ENCODE peak calls at places on chromosomes 4 and X, in eight cellular contexts. M is suprapubic skin, R is breast epithelium, O is heart left ventricle, G is uterus, I is HCT116, B is GM12878, P is esophagus muscularis mucosa. L is an unnamed sample.
A peak's percentile ranks its signal among the peaks of the same experiment; 100 is the strongest.

GRCh38 chr4:4326136-4326535 is 36.1 kb downstream of the ZBTB49 start:
- DNase-seq in B (no peak), R (no peak), G (no peak), O (no peak), M (peak; percentile 50), P (no peak), I (no peak), L (no peak)

GRCh38 chr4:125353131-125353530 is 38.4 kb downstream of the FAT4 start:
- DNase-seq in P (no peak), I (no peak), R (no peak), M (no peak), O (no peak), G (no peak), B (no peak), L (no peak)

GRCh38 chr4:22502895-22503814 is 12.7 kb downstream of the ADGRA3 start:
- DNase-seq in G (no peak), I (no peak), B (no peak), M (no peak), P (peak; percentile 21), R (no peak), O (no peak), L (no peak)

GRCh38 chr4:81136161-81136910 is 78.7 kb downstream of the PRKG2 start:
- DNase-seq in O (no peak), M (no peak), I (no peak), R (no peak), P (no peak), B (no peak), G (peak; percentile 41), L (peak; percentile 14)

GRCh38 chrX:46294234-46294633 is 251.0 kb downstream of the ZNF674 start:
- DNase-seq in G (no peak), B (no peak), R (no peak), M (no peak), I (no peak), P (no peak), O (no peak), L (no peak)

GRCh38 chr4:131052646-131053045 is 1956.7 kb downstream of the C4orf33 start:
- DNase-seq in O (no peak), M (no peak), P (no peak), B (no peak), G (no peak), I (no peak), R (no peak), L (no peak)

GRCh38 chrX:96729053-96729452 is 44.4 kb downstream of the DIAPH2 start:
- DNase-seq in I (no peak), O (no peak), P (no peak), G (no peak), B (no peak), M (no peak), R (no peak), L (no peak)

GRCh38 chrX:76183289-76184057 is 10.6 kb downstream of the PBDC1 start:
- DNase-seq in P (no peak), O (no peak), B (no peak), M (no peak), I (no peak), G (no peak), R (no peak), L (no peak)

GRCh38 chrX:36908801-36909403 is 99.3 kb upstream of the FAM47C start:
- DNase-seq in R (no peak), I (peak; percentile 4), G (no peak), M (no peak), P (no peak), B (peak; percentile 1), O (no peak), L (no peak)

GRCh38 chr4:181971411-181971810 is 271.8 kb upstream of the TENM3 start:
- DNase-seq in I (no peak), P (no peak), B (no peak), R (no peak), M (no peak), O (no peak), G (no peak), L (no peak)

GRCh38 chrX:9610774-9611392 is 146.0 kb downstream of the TBL1X start:
- DNase-seq in G (no peak), R (no peak), B (no peak), O (no peak), I (no peak), P (no peak), M (no peak), L (no peak)

GRCh38 chr4:94826206-94826605 is 68.5 kb downstream of the BMPR1B start:
- DNase-seq in B (no peak), O (no peak), M (no peak), R (no peak), G (no peak), I (no peak), P (no peak), L (no peak)

GRCh38 chrX:38262715-38263620 is 42.3 kb upstream of the SRPX start:
- DNase-seq in B (no peak), M (no peak), R (no peak), O (no peak), G (no peak), P (no peak), I (no peak), L (no peak)

GRCh38 chr4:139315221-139315675 is 13.0 kb upstream of the NDUFC1 start:
- DNase-seq in I (no peak), B (peak; percentile 45), P (no peak), R (no peak), G (no peak), O (no peak), M (no peak), L (no peak)

GRCh38 chr4:83876047-83876446 is 340.1 kb downstream of the GPAT3 start:
- DNase-seq in M (no peak), R (no peak), O (no peak), B (no peak), P (no peak), G (no peak), I (no peak), L (no peak)

GRCh38 chr4:148222991-148223660 is 219.1 kb downstream of the NR3C2 start:
- DNase-seq in B (no peak), P (no peak), M (no peak), R (no peak), O (no peak), G (no peak), I (no peak), L (no peak)

GRCh38 chrX:9464435-9465371 is at the start of gene TBL1X:
- DNase-seq in M (peak; percentile 70), P (no peak), R (peak; percentile 21), I (no peak), B (no peak), G (peak; percentile 68), O (peak; percentile 59), L (peak; percentile 8)

GRCh38 chr4:1485280-1485679 is 79.0 kb upstream of the NKX1-1 start:
- DNase-seq in B (no peak), O (no peak), M (no peak), R (no peak), G (no peak), P (no peak), I (no peak), L (no peak)
- H3K9me3 ChIP-seq in B (peaks cover 2% of the 10 kb centered on the region), O (no peaks in the 10 kb centered on the region), M (peaks cover 2% of the 10 kb centered on the region), R (peaks cover 44% of the 10 kb centered on the region), G (no peaks in the 10 kb centered on the region), P (peaks cover 41% of the 10 kb centered on the region), I (peaks cover 8% of the 10 kb centered on the region), L (peaks cover 5% of the 10 kb centered on the region)

DNA sequence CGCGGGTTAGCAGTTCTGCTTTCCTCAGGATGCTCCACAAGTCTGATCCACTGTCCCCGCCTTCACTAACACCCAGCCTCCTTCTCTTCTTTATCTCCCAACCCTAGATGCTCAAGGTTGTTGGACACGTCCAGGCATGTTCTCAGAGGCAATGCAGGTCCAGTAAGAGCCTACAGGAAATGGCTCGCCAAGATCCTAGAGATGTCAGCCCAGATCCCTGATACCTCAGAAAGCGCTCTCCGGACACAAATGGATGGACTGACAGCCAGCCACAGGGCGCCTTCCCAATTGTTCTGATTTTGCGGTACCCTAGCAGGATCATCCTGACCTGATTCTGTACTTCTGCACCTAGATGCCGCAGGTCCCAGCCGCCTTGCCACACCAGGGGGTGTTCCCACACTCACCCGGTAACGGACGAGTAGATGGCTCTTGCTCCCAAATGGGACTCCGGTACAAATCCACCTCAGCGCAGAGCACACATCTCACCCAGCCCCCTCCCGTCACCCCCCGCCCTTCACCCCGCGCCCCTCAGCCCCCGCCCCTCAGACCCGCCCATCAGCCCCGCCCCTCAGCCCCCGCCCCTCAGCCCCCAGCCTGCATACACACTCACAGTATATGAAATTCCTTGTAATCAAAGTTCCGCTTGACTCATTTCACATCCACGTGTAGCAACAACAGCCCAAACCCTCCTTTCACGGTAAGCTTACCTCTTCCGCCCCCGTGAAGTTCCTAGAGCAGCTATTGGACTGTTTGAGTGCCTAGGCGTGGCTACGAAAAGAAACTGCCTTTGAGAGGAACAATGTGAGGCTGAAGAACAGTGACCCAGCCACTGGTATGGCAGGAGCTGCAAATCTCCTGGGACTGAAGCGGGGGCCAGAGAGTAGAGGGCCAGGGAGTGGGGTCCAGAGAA is at the start of gene EDA2R:
- DNase-seq in R (peak; percentile 29), O (peak; percentile 18), P (no peak), B (peak; percentile 60), M (no peak), I (no peak), G (peak; percentile 40), L (no peak)
- TF ChIP-seq POLR2A in R (no peak), O (no peak), P (no peak), B (peak; percentile 46), M (no peak), I (peak; percentile 42), G (no peak), L (no peak)

DNA sequence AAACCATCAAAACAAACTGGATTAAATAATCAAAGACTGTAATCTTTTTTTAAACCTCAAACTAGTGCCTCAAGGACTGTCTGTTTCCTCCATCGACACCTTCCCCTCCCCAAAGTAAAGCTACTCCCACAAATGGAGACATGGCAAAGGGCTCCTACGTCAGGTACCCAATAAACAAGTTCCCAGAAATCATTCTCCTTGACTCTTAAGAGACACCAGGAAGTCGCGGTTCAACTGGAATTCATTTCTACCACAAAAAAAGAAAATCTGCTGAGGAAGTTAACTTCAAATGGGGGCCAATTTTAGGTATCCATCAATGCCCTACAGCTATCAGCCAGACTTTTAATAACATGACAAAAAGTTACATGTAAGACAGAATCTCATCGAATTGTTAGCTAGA is 2.5 kb downstream of the RPS4X start:
- DNase-seq in R (no peak), G (no peak), B (no peak), P (no peak), M (no peak), I (no peak), O (no peak), L (no peak)
- H3K4me1 ChIP-seq in R (peaks cover 7% of the 10 kb centered on the region), G (no peaks in the 10 kb centered on the region), B (peaks cover 4% of the 10 kb centered on the region), P (peaks cover 45% of the 10 kb centered on the region), M (peaks cover 30% of the 10 kb centered on the region), I (no peaks in the 10 kb centered on the region), O (no peaks in the 10 kb centered on the region), L (peaks cover 8% of the 10 kb centered on the region)

GRCh38 chrX:97844943-97845342 is 961.2 kb downstream of the RPA4 start:
- DNase-seq in B (no peak), I (no peak), G (no peak), O (no peak), P (no peak), R (no peak), M (no peak), L (no peak)

GRCh38 chrX:97842468-97843199 is 958.9 kb downstream of the RPA4 start:
- DNase-seq in I (no peak), M (no peak), R (no peak), P (no peak), G (no peak), B (no peak), O (no peak), L (no peak)

GRCh38 chrX:97843200-97843811 is 959.6 kb downstream of the RPA4 start:
- DNase-seq in P (no peak), B (no peak), I (no peak), M (no peak), R (no peak), O (no peak), G (no peak), L (no peak)

GRCh38 chrX:97845451-97845850 is 961.7 kb downstream of the RPA4 start:
- DNase-seq in M (no peak), P (no peak), B (no peak), I (no peak), O (no peak), G (no peak), R (no peak), L (no peak)

GRCh38 chrX:97844161-97844560 is 960.5 kb downstream of the RPA4 start:
- DNase-seq in O (no peak), P (no peak), I (no peak), M (no peak), G (no peak), B (no peak), R (no peak), L (no peak)
- H3K9me3 ChIP-seq in O (no peaks in the 10 kb centered on the region), P (no peaks in the 10 kb centered on the region), I (no peaks in the 10 kb centered on the region), M (no peaks in the 10 kb centered on the region), G (no peaks in the 10 kb centered on the region), B (no peaks in the 10 kb centered on the region), R (no peaks in the 10 kb centered on the region), L (no peaks in the 10 kb centered on the region)